ENCODE peak calls at places on chromosomes 1 and 21, in four cellular contexts. K is K562, M is A549, F is HepG2. X is an unnamed sample.

GRCh38 chr1:186574951-186575747 is 105.1 kb downstream of the PTGS2 start:
- DNase-seq in K (no peak), M (no peak), F (no peak), X (no peak)

GRCh38 chr1:83100133-83100532 is 898.8 kb downstream of the TTLL7 start:
- DNase-seq in K (no peak), M (no peak), F (no peak), X (no peak)

GRCh38 chr1:214404154-214404553 is 123.2 kb downstream of the SMYD2 start:
- DNase-seq in K (no peak), M (no peak), F (no peak), X (no peak)

GRCh38 chr1:3940911-3941310 is 40.8 kb upstream of the C1orf174 start:
- DNase-seq in K (no peak), M (no peak), F (no peak), X (no peak)

GRCh38 chr1:157992813-157993178 is 649 bp upstream of the KIRREL1 start:
- DNase-seq in K (no peak), M (no peak), F (no peak), X (no peak)

GRCh38 chr1:160795951-160796383 is at the start of gene LY9:
- DNase-seq in K (no peak), M (no peak), F (no peak), X (no peak)

GRCh38 chr1:26274801-26275425 is 5.0 kb upstream of the SH3BGRL3 start:
- DNase-seq in K (no peak), M (no peak), F (no peak), X (no peak)

GRCh38 chr1:159930216-159930615 is 4.9 kb upstream of the TAGLN2 start:
- DNase-seq in K (no peak), M (no peak), F (no peak), X (no peak)

GRCh38 chr1:181173761-181174371 is 85.4 kb downstream of the IER5 start:
- DNase-seq in K (no peak), M (no peak), F (no peak), X (no peak)

GRCh38 chr21:46066843-46067331 is 31.0 kb upstream of the COL6A2 start:
- DNase-seq in K (no peak), M (no peak), F (no peak), X (no peak)

GRCh38 chr1:115123116-115123515 is 33.8 kb upstream of the TSPAN2 start:
- DNase-seq in K (no peak), M (no peak), F (no peak), X (no peak)

GRCh38 chr1:22096036-22096435 is 43.5 kb downstream of the CDC42 start:
- DNase-seq in K (no peak), M (no peak), F (no peak), X (no peak)

GRCh38 chr1:83065952-83066727 is 932.8 kb downstream of the TTLL7 start:
- DNase-seq in K (no peak), M (no peak), F (no peak), X (peak)

GRCh38 chr1:243447342-243447741 is 191.5 kb downstream of the SDCCAG8 start:
- DNase-seq in K (peak), M (no peak), F (no peak), X (no peak)

GRCh38 chr1:59577774-59578173 is 237.0 kb upstream of the HOOK1 start:
- DNase-seq in K (no peak), M (no peak), F (no peak), X (no peak)

GRCh38 chr1:231049121-231049979 is 9.3 kb upstream of the FAM89A start:
- DNase-seq in K (no peak), M (no peak), F (no peak), X (no peak)

GRCh38 chr1:34188418-34188817 is 11.7 kb downstream of the C1orf94 start:
- DNase-seq in K (no peak), M (no peak), F (no peak), X (peak)

GRCh38 chr1:34186741-34187494 is 10.2 kb downstream of the C1orf94 start:
- DNase-seq in K (no peak), M (no peak), F (no peak), X (no peak)

GRCh38 chr1:34192621-34193020 is 15.9 kb downstream of the C1orf94 start:
- DNase-seq in K (no peak), M (no peak), F (no peak), X (no peak)

GRCh38 chr1:34188985-34189384 is 12.3 kb downstream of the C1orf94 start:
- DNase-seq in K (no peak), M (no peak), F (no peak), X (no peak)

DNA sequence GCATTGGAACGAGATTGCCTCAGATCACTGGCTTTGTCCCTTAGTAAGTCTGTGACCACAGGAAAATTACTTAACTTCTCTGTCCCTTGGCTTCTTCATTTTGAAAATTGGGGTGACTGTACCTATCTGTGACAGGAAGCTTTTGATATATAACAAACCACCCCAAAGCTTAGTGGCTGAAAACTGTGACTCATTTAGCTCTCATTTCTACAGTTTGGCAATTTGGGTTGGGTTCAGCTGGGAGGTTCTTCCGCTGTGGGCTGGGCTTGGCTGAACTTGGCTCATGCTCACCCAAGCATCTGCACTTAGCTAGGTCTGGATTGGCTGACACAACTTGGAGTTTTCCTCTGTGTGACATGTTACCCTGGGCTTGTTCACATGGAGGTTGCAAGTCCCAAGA is 14.0 kb downstream of the C1orf94 start:
- DNase-seq in K (no peak), M (no peak), F (no peak), X (no peak)
- TF ChIP-seq JUN in K (no peak), M (no peak), F (no peak), X (no peak)

GRCh38 chr1:173161510-173162221 is 45.5 kb downstream of the TNFSF4 start:
- DNase-seq in K (no peak), M (no peak), F (no peak), X (no peak)

GRCh38 chr1:173164686-173165085 is 42.4 kb downstream of the TNFSF4 start:
- DNase-seq in K (no peak), M (no peak), F (no peak), X (no peak)

GRCh38 chr1:173163209-173163608 is 43.9 kb downstream of the TNFSF4 start:
- DNase-seq in K (no peak), M (no peak), F (no peak), X (no peak)

GRCh38 chr1:173164178-173164577 is 43.0 kb downstream of the TNFSF4 start:
- DNase-seq in K (no peak), M (no peak), F (no peak), X (no peak)

GRCh38 chr1:173162601-173163000 is 44.5 kb downstream of the TNFSF4 start:
- DNase-seq in K (no peak), M (no peak), F (no peak), X (no peak)
- TF ChIP-seq ESRRA in K (no peak), M (no peak), F (no peak), X (no peak)

DNA sequence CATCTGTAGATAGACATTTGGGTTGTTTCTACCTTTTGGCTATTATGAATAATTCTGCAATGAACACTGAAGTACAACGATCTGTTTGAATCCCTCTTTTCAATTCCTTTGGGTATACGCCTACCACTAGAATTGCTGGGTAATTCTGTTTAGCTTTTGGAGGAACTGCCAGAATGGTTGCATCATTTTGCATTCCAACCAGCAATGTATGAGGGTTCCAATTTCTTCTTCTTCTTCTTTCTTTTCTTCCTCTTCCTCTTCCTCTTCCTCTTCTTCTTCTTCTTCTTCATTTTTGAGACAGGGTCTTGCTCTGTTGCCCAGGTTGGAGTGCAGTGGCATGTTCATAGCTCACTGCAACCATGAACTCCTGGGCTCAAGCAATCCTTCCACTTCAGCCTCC is 13.8 kb upstream of the THEM5 start:
- DNase-seq in K (no peak), M (no peak), F (no peak), X (no peak)
- TF ChIP-seq JUN in K (no peak), M (no peak), F (no peak), X (no peak)

GRCh38 chr1:89464008-89464407 is 60.6 kb upstream of the LRRC8B start:
- DNase-seq in K (no peak), M (no peak), F (no peak), X (no peak)
- TF ChIP-seq ESRRA in K (no peak), M (no peak), F (no peak), X (no peak)

X was measured in WTC11.